ENCODE peak calls at places on chromosomes 7 and 10, in eight cellular contexts. One of them, this sample, is unnamed.

GRCh38 chr10:132164801-132165278 is 21.9 kb upstream of the DPYSL4 start:
- DNase-seq in upper lobe of right lung: no peak
- DNase-seq in stimulated activated CD4-positive, alpha-beta T cell treated with anti-CD3 and anti-CD28 coated beads, Interleukin-4, amount 100 ng/mL, for 48 hours: no peak
- DNase-seq in NCI-H1092: no peak
- DNase-seq in COR-L47: no peak
- DNase-seq in activated naive CD8-positive, alpha-beta T cell treated with anti-CD3 and anti-CD28 coated beads for 36 hours: no peak
- DNase-seq in amniotic epithelial cell: no peak
- DNase-seq in pulmonary artery endothelial cell: no peak
- DNase-seq in this sample: no peak

GRCh38 chr10:113463777-113464176 is 89.1 kb upstream of the HABP2 start:
- DNase-seq in upper lobe of right lung: no peak
- DNase-seq in stimulated activated CD4-positive, alpha-beta T cell treated with anti-CD3 and anti-CD28 coated beads, Interleukin-4, amount 100 ng/mL, for 48 hours: no peak
- DNase-seq in NCI-H1092: no peak
- DNase-seq in COR-L47: no peak
- DNase-seq in activated naive CD8-positive, alpha-beta T cell treated with anti-CD3 and anti-CD28 coated beads for 36 hours: no peak
- DNase-seq in amniotic epithelial cell: no peak
- DNase-seq in pulmonary artery endothelial cell: no peak
- DNase-seq in this sample: no peak

GRCh38 chr10:73889014-73889413 is 14.7 kb upstream of the CAMK2G start:
- DNase-seq in upper lobe of right lung: peak
- DNase-seq in stimulated activated CD4-positive, alpha-beta T cell treated with anti-CD3 and anti-CD28 coated beads, Interleukin-4, amount 100 ng/mL, for 48 hours: no peak
- DNase-seq in NCI-H1092: no peak
- DNase-seq in COR-L47: no peak
- DNase-seq in activated naive CD8-positive, alpha-beta T cell treated with anti-CD3 and anti-CD28 coated beads for 36 hours: peak
- DNase-seq in amniotic epithelial cell: peak
- DNase-seq in pulmonary artery endothelial cell: no peak
- DNase-seq in this sample: no peak

GRCh38 chr7:152365982-152366603 is 69.7 kb downstream of the KMT2C start:
- DNase-seq in upper lobe of right lung: no peak
- DNase-seq in stimulated activated CD4-positive, alpha-beta T cell treated with anti-CD3 and anti-CD28 coated beads, Interleukin-4, amount 100 ng/mL, for 48 hours: no peak
- DNase-seq in NCI-H1092: no peak
- DNase-seq in COR-L47: no peak
- DNase-seq in activated naive CD8-positive, alpha-beta T cell treated with anti-CD3 and anti-CD28 coated beads for 36 hours: no peak
- DNase-seq in amniotic epithelial cell: no peak
- DNase-seq in pulmonary artery endothelial cell: no peak
- DNase-seq in this sample: no peak

GRCh38 chr10:47406870-47407648 is 23.0 kb upstream of the ZNF488 start:
- DNase-seq in upper lobe of right lung: peak
- DNase-seq in stimulated activated CD4-positive, alpha-beta T cell treated with anti-CD3 and anti-CD28 coated beads, Interleukin-4, amount 100 ng/mL, for 48 hours: no peak
- DNase-seq in NCI-H1092: no peak
- DNase-seq in COR-L47: no peak
- DNase-seq in activated naive CD8-positive, alpha-beta T cell treated with anti-CD3 and anti-CD28 coated beads for 36 hours: no peak
- DNase-seq in amniotic epithelial cell: peak
- DNase-seq in pulmonary artery endothelial cell: no peak
- DNase-seq in this sample: no peak

GRCh38 chr7:157669768-157670345 is 333.1 kb downstream of the DNAJB6 start:
- DNase-seq in upper lobe of right lung: no peak
- DNase-seq in stimulated activated CD4-positive, alpha-beta T cell treated with anti-CD3 and anti-CD28 coated beads, Interleukin-4, amount 100 ng/mL, for 48 hours: no peak
- DNase-seq in NCI-H1092: no peak
- DNase-seq in COR-L47: no peak
- DNase-seq in activated naive CD8-positive, alpha-beta T cell treated with anti-CD3 and anti-CD28 coated beads for 36 hours: no peak
- DNase-seq in amniotic epithelial cell: no peak
- DNase-seq in pulmonary artery endothelial cell: no peak
- DNase-seq in this sample: no peak

GRCh38 chr7:152180587-152180986 is 155.1 kb downstream of the GALNT11 start:
- DNase-seq in upper lobe of right lung: no peak
- DNase-seq in stimulated activated CD4-positive, alpha-beta T cell treated with anti-CD3 and anti-CD28 coated beads, Interleukin-4, amount 100 ng/mL, for 48 hours: no peak
- DNase-seq in NCI-H1092: no peak
- DNase-seq in COR-L47: peak
- DNase-seq in activated naive CD8-positive, alpha-beta T cell treated with anti-CD3 and anti-CD28 coated beads for 36 hours: no peak
- DNase-seq in amniotic epithelial cell: no peak
- DNase-seq in pulmonary artery endothelial cell: no peak
- DNase-seq in this sample: no peak

GRCh38 chr10:623039-623438 is 66.4 kb downstream of the DIP2C start:
- DNase-seq in upper lobe of right lung: no peak
- DNase-seq in stimulated activated CD4-positive, alpha-beta T cell treated with anti-CD3 and anti-CD28 coated beads, Interleukin-4, amount 100 ng/mL, for 48 hours: no peak
- DNase-seq in NCI-H1092: no peak
- DNase-seq in COR-L47: no peak
- DNase-seq in activated naive CD8-positive, alpha-beta T cell treated with anti-CD3 and anti-CD28 coated beads for 36 hours: no peak
- DNase-seq in amniotic epithelial cell: no peak
- DNase-seq in pulmonary artery endothelial cell: no peak
- DNase-seq in this sample: no peak

GRCh38 chr10:92916433-92916832 is 68.1 kb downstream of the EXOC6 start:
- DNase-seq in upper lobe of right lung: no peak
- DNase-seq in stimulated activated CD4-positive, alpha-beta T cell treated with anti-CD3 and anti-CD28 coated beads, Interleukin-4, amount 100 ng/mL, for 48 hours: no peak
- DNase-seq in NCI-H1092: no peak
- DNase-seq in COR-L47: no peak
- DNase-seq in activated naive CD8-positive, alpha-beta T cell treated with anti-CD3 and anti-CD28 coated beads for 36 hours: no peak
- DNase-seq in amniotic epithelial cell: no peak
- DNase-seq in pulmonary artery endothelial cell: no peak
- DNase-seq in this sample: no peak

GRCh38 chr7:33733865-33734650 is 171.3 kb upstream of the BMPER start:
- DNase-seq in upper lobe of right lung: no peak
- DNase-seq in stimulated activated CD4-positive, alpha-beta T cell treated with anti-CD3 and anti-CD28 coated beads, Interleukin-4, amount 100 ng/mL, for 48 hours: no peak
- DNase-seq in NCI-H1092: peak
- DNase-seq in COR-L47: no peak
- DNase-seq in activated naive CD8-positive, alpha-beta T cell treated with anti-CD3 and anti-CD28 coated beads for 36 hours: no peak
- DNase-seq in amniotic epithelial cell: peak
- DNase-seq in pulmonary artery endothelial cell: no peak
- DNase-seq in this sample: no peak

GRCh38 chr10:104337985-104338735 is at the start of gene ITPRIP:
- DNase-seq in upper lobe of right lung: peak
- DNase-seq in stimulated activated CD4-positive, alpha-beta T cell treated with anti-CD3 and anti-CD28 coated beads, Interleukin-4, amount 100 ng/mL, for 48 hours: peak
- DNase-seq in NCI-H1092: no peak
- DNase-seq in COR-L47: no peak
- DNase-seq in activated naive CD8-positive, alpha-beta T cell treated with anti-CD3 and anti-CD28 coated beads for 36 hours: peak
- DNase-seq in amniotic epithelial cell: peak
- DNase-seq in pulmonary artery endothelial cell: peak
- DNase-seq in this sample: no peak

GRCh38 chr7:73593207-73594045 is 15.0 kb upstream of the TBL2 start:
- DNase-seq in upper lobe of right lung: no peak
- DNase-seq in stimulated activated CD4-positive, alpha-beta T cell treated with anti-CD3 and anti-CD28 coated beads, Interleukin-4, amount 100 ng/mL, for 48 hours: no peak
- DNase-seq in NCI-H1092: no peak
- DNase-seq in COR-L47: no peak
- DNase-seq in activated naive CD8-positive, alpha-beta T cell treated with anti-CD3 and anti-CD28 coated beads for 36 hours: no peak
- DNase-seq in amniotic epithelial cell: no peak
- DNase-seq in pulmonary artery endothelial cell: no peak
- DNase-seq in this sample: no peak

GRCh38 chr10:117543999-117544728 is 1.6 kb downstream of the EMX2 start:
- DNase-seq in upper lobe of right lung: no peak
- DNase-seq in stimulated activated CD4-positive, alpha-beta T cell treated with anti-CD3 and anti-CD28 coated beads, Interleukin-4, amount 100 ng/mL, for 48 hours: no peak
- DNase-seq in NCI-H1092: no peak
- DNase-seq in COR-L47: no peak
- DNase-seq in activated naive CD8-positive, alpha-beta T cell treated with anti-CD3 and anti-CD28 coated beads for 36 hours: no peak
- DNase-seq in amniotic epithelial cell: no peak
- DNase-seq in pulmonary artery endothelial cell: no peak
- DNase-seq in this sample: no peak

GRCh38 chr7:79403451-79403850 is 50.0 kb downstream of the MAGI2 start:
- DNase-seq in upper lobe of right lung: no peak
- DNase-seq in stimulated activated CD4-positive, alpha-beta T cell treated with anti-CD3 and anti-CD28 coated beads, Interleukin-4, amount 100 ng/mL, for 48 hours: no peak
- DNase-seq in NCI-H1092: no peak
- DNase-seq in COR-L47: no peak
- DNase-seq in activated naive CD8-positive, alpha-beta T cell treated with anti-CD3 and anti-CD28 coated beads for 36 hours: no peak
- DNase-seq in amniotic epithelial cell: peak
- DNase-seq in pulmonary artery endothelial cell: no peak
- DNase-seq in this sample: no peak

This sample was measured in glomerular endothelial cell.